ENCODE peak calls at places on chromosomes 1 and 21, in eight cellular contexts. One of them, this sample, is unnamed. For H3K4me1, the result is how much of the 10 kb centered on the place peaks cover.

GRCh38 chr1:53470155-53470554 is 11.0 kb downstream of the DMRTB1 start:
- DNase-seq in IMR-90: peak
- DNase-seq in A549: peak
- DNase-seq in SK-N-SH: no peak
- DNase-seq in K562: peak
- DNase-seq in H1: peak
- DNase-seq in HepG2: peak
- DNase-seq in HCT116: peak
- DNase-seq in this sample: no peak

GRCh38 chr1:51170342-51170741 is 65.7 kb upstream of the RNF11 start:
- DNase-seq in IMR-90: peak
- DNase-seq in A549: peak
- DNase-seq in SK-N-SH: no peak
- DNase-seq in K562: no peak
- DNase-seq in H1: no peak
- DNase-seq in HepG2: peak
- DNase-seq in HCT116: no peak
- DNase-seq in this sample: no peak

GRCh38 chr1:47805826-47806450 is 191.2 kb downstream of the TRABD2B start:
- DNase-seq in IMR-90: no peak
- DNase-seq in A549: no peak
- DNase-seq in SK-N-SH: peak
- DNase-seq in K562: no peak
- DNase-seq in H1: no peak
- DNase-seq in HepG2: no peak
- DNase-seq in HCT116: no peak
- DNase-seq in this sample: no peak

GRCh38 chr1:150974580-150975478 is at the start of gene CERS2:
- DNase-seq in IMR-90: peak
- DNase-seq in A549: peak
- DNase-seq in SK-N-SH: peak
- DNase-seq in K562: peak
- DNase-seq in H1: peak
- DNase-seq in HepG2: peak
- DNase-seq in HCT116: no peak
- DNase-seq in this sample: no peak

GRCh38 chr1:150233359-150234308 is 2.3 kb downstream of the ANP32E start:
- DNase-seq in IMR-90: peak
- DNase-seq in A549: peak
- DNase-seq in SK-N-SH: no peak
- DNase-seq in K562: no peak
- DNase-seq in H1: peak
- DNase-seq in HepG2: no peak
- DNase-seq in HCT116: no peak
- DNase-seq in this sample: no peak

GRCh38 chr1:84687703-84688460 is 2.4 kb downstream of the SSX2IP start:
- DNase-seq in IMR-90: peak
- DNase-seq in A549: no peak
- DNase-seq in SK-N-SH: no peak
- DNase-seq in K562: no peak
- DNase-seq in H1: no peak
- DNase-seq in HepG2: no peak
- DNase-seq in HCT116: no peak
- DNase-seq in this sample: no peak

GRCh38 chr1:46442317-46443161 is 47.1 kb upstream of the DMBX1 start:
- DNase-seq in IMR-90: peak
- DNase-seq in A549: peak
- DNase-seq in SK-N-SH: peak
- DNase-seq in K562: peak
- DNase-seq in H1: peak
- DNase-seq in HepG2: peak
- DNase-seq in HCT116: peak
- DNase-seq in this sample: no peak

GRCh38 chr1:37999434-38000232 is 5.7 kb downstream of the FHL3 start:
- DNase-seq in IMR-90: peak
- DNase-seq in A549: peak
- DNase-seq in SK-N-SH: peak
- DNase-seq in K562: peak
- DNase-seq in H1: peak
- DNase-seq in HepG2: peak
- DNase-seq in HCT116: no peak
- DNase-seq in this sample: no peak

GRCh38 chr1:154276797-154277196 is 4.4 kb downstream of the HAX1 start:
- DNase-seq in IMR-90: no peak
- DNase-seq in A549: no peak
- DNase-seq in SK-N-SH: peak
- DNase-seq in K562: no peak
- DNase-seq in H1: peak
- DNase-seq in HepG2: no peak
- DNase-seq in HCT116: no peak
- DNase-seq in this sample: no peak

GRCh38 chr1:40240390-40240789 is 7.3 kb upstream of the TMCO2 start:
- DNase-seq in IMR-90: no peak
- DNase-seq in A549: no peak
- DNase-seq in SK-N-SH: no peak
- DNase-seq in K562: no peak
- DNase-seq in H1: no peak
- DNase-seq in HepG2: no peak
- DNase-seq in HCT116: no peak
- DNase-seq in this sample: no peak

GRCh38 chr1:92922378-92923035 is 38.8 kb downstream of the DIPK1A start:
- DNase-seq in IMR-90: no peak
- DNase-seq in A549: peak
- DNase-seq in SK-N-SH: no peak
- DNase-seq in K562: peak
- DNase-seq in H1: no peak
- DNase-seq in HepG2: no peak
- DNase-seq in HCT116: no peak
- DNase-seq in this sample: no peak

GRCh38 chr1:211764701-211765100 is 65.9 kb downstream of the LPGAT1 start:
- DNase-seq in IMR-90: no peak
- DNase-seq in A549: no peak
- DNase-seq in SK-N-SH: no peak
- DNase-seq in K562: no peak
- DNase-seq in H1: no peak
- DNase-seq in HepG2: no peak
- DNase-seq in HCT116: no peak
- DNase-seq in this sample: no peak

GRCh38 chr1:65890201-65890600 is 97.5 kb downstream of the PDE4B start:
- DNase-seq in IMR-90: peak
- DNase-seq in A549: no peak
- DNase-seq in SK-N-SH: no peak
- DNase-seq in K562: no peak
- DNase-seq in H1: no peak
- DNase-seq in HepG2: no peak
- DNase-seq in HCT116: no peak
- DNase-seq in this sample: no peak

GRCh38 chr1:18326171-18326950 is 154.4 kb upstream of the KLHDC7A start:
- DNase-seq in IMR-90: no peak
- DNase-seq in A549: no peak
- DNase-seq in SK-N-SH: no peak
- DNase-seq in K562: no peak
- DNase-seq in H1: no peak
- DNase-seq in HepG2: no peak
- DNase-seq in HCT116: no peak
- DNase-seq in this sample: no peak

GRCh38 chr1:28985427-28985826 is 71.1 kb downstream of the EPB41 start:
- DNase-seq in IMR-90: no peak
- DNase-seq in A549: no peak
- DNase-seq in SK-N-SH: no peak
- DNase-seq in K562: no peak
- DNase-seq in H1: no peak
- DNase-seq in HepG2: no peak
- DNase-seq in HCT116: no peak
- DNase-seq in this sample: no peak

DNA sequence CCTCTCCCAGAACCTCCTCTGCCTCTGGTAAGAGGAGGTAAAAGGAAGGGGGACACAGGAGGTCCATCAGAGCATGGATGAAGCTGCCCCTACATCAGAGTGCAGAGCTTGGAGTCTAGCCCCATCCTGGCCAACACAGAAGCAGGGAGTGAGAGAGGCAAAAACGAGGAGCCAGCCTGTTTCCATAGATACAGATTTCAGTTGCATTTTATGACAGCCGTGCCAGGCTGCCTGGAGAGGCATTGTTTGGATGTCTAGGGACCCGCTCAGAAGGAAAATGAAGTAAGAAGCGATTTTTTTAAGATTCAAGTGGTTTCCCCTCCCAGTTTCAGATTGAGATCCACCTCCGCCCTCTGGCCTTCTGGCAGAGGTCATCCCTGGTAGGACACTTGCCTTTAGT is 11.5 kb upstream of the GJA8 start:
- DNase-seq in IMR-90: no peak
- DNase-seq in A549: no peak
- DNase-seq in SK-N-SH: no peak
- DNase-seq in K562: no peak
- DNase-seq in H1: no peak
- DNase-seq in HepG2: no peak
- DNase-seq in HCT116: no peak
- DNase-seq in this sample: no peak
- H3K4me1 ChIP-seq in IMR-90: under half
- H3K4me1 ChIP-seq in A549: under half
- H3K4me1 ChIP-seq in SK-N-SH: under half
- H3K4me1 ChIP-seq in K562: under half
- H3K4me1 ChIP-seq in H1: under half
- H3K4me1 ChIP-seq in HepG2: under half
- H3K4me1 ChIP-seq in HCT116: under half
- H3K4me1 ChIP-seq in this sample: under half

GRCh38 chr1:20361805-20362381 is 71.2 kb downstream of the VWA5B1 start:
- DNase-seq in IMR-90: peak
- DNase-seq in A549: peak
- DNase-seq in SK-N-SH: peak
- DNase-seq in K562: peak
- DNase-seq in H1: peak
- DNase-seq in HepG2: peak
- DNase-seq in HCT116: peak
- DNase-seq in this sample: no peak
- TF ChIP-seq RAD21 in IMR-90: peak
- TF ChIP-seq RAD21 in A549: peak
- TF ChIP-seq RAD21 in SK-N-SH: peak
- TF ChIP-seq RAD21 in K562: peak
- TF ChIP-seq RAD21 in H1: peak
- TF ChIP-seq RAD21 in HepG2: peak
- TF ChIP-seq RAD21 in HCT116: peak
- TF ChIP-seq RAD21 in this sample: peak

GRCh38 chr21:39430457-39430856 is 15.1 kb downstream of the LCA5L start:
- DNase-seq in IMR-90: no peak
- DNase-seq in A549: no peak
- DNase-seq in SK-N-SH: no peak
- DNase-seq in K562: peak
- DNase-seq in H1: no peak
- DNase-seq in HepG2: no peak
- DNase-seq in HCT116: no peak
- DNase-seq in this sample: no peak
- H3K27ac ChIP-seq in IMR-90: no peak
- H3K27ac ChIP-seq in A549: no peak
- H3K27ac ChIP-seq in SK-N-SH: no peak
- H3K27ac ChIP-seq in K562: peak
- H3K27ac ChIP-seq in H1: no peak
- H3K27ac ChIP-seq in HepG2: no peak
- H3K27ac ChIP-seq in HCT116: no peak
- H3K27ac ChIP-seq in this sample: no peak

GRCh38 chr1:203652718-203653461 is 26.3 kb downstream of the ATP2B4 start:
- DNase-seq in IMR-90: no peak
- DNase-seq in A549: no peak
- DNase-seq in SK-N-SH: no peak
- DNase-seq in K562: no peak
- DNase-seq in H1: no peak
- DNase-seq in HepG2: no peak
- DNase-seq in HCT116: no peak
- DNase-seq in this sample: peak
- H3K4me1 ChIP-seq in IMR-90: under half
- H3K4me1 ChIP-seq in A549: under half
- H3K4me1 ChIP-seq in SK-N-SH: under half
- H3K4me1 ChIP-seq in K562: under half
- H3K4me1 ChIP-seq in H1: under half
- H3K4me1 ChIP-seq in HepG2: under half
- H3K4me1 ChIP-seq in HCT116: under half
- H3K4me1 ChIP-seq in this sample: under half

GRCh38 chr21:45873866-45874265 is 107.7 kb upstream of the COL6A1 start:
- DNase-seq in IMR-90: no peak
- DNase-seq in A549: no peak
- DNase-seq in SK-N-SH: no peak
- DNase-seq in K562: no peak
- DNase-seq in H1: no peak
- DNase-seq in HepG2: no peak
- DNase-seq in HCT116: no peak
- DNase-seq in this sample: no peak
- TF ChIP-seq RAD21 in IMR-90: no peak
- TF ChIP-seq RAD21 in A549: no peak
- TF ChIP-seq RAD21 in SK-N-SH: no peak
- TF ChIP-seq RAD21 in K562: no peak
- TF ChIP-seq RAD21 in H1: no peak
- TF ChIP-seq RAD21 in HepG2: no peak
- TF ChIP-seq RAD21 in HCT116: no peak
- TF ChIP-seq RAD21 in this sample: no peak